ENCODE peak calls at places on chromosomes 5 and 9, in four cellular contexts. T is naive thymus-derived CD8-positive, alpha-beta T cell; R is NCI-H1417; Z is iPS-NIHi11. C is an unnamed sample.
A peak's percentile ranks its signal among the peaks of the same experiment; 100 is the strongest.

GRCh38 chr5:163293836-163294235 is 143.6 kb upstream of the CCNG1 start:
- DNase-seq in T (no peak), R (no peak), Z (no peak), C (no peak)

GRCh38 chr5:172773481-172774469 is 2.8 kb upstream of the DUSP1 start:
- DNase-seq in T (no peak), R (no peak), Z (no peak), C (no peak)

GRCh38 chr5:33978307-33978706 is 6.2 kb downstream of the SLC45A2 start:
- DNase-seq in T (no peak), R (no peak), Z (no peak), C (no peak)

GRCh38 chr5:127586371-127586770 is 62.5 kb upstream of the CTXN3 start:
- DNase-seq in T (no peak), R (no peak), Z (no peak), C (no peak)

GRCh38 chr9:111298831-111299603 is 31.0 kb downstream of the OR2K2 start:
- DNase-seq in T (no peak), R (peak; percentile 79), Z (peak; percentile 52), C (no peak)

GRCh38 chr5:147887925-147888324 is 9.4 kb downstream of the SCGB3A2 start:
- DNase-seq in T (no peak), R (no peak), Z (no peak), C (no peak)

GRCh38 chr5:124554746-124555145 is 191.7 kb downstream of the ZNF608 start:
- DNase-seq in T (no peak), R (no peak), Z (no peak), C (no peak)

GRCh38 chr5:149388498-149389190 is 9.6 kb upstream of the IL17B start:
- DNase-seq in T (no peak), R (no peak), Z (no peak), C (no peak)

GRCh38 chr5:88142801-88143692 is 125.6 kb downstream of the TMEM161B start:
- DNase-seq in T (no peak), R (no peak), Z (no peak), C (no peak)

GRCh38 chr9:133135193-133135745 is 14.2 kb upstream of the RALGDS start:
- DNase-seq in T (no peak), R (no peak), Z (no peak), C (peak; percentile 95)

GRCh38 chr5:180334176-180334575 is 19.0 kb downstream of the GFPT2 start:
- DNase-seq in T (no peak), R (no peak), Z (no peak), C (no peak)

GRCh38 chr9:35669331-35670145 is 4.2 kb upstream of the CA9 start:
- DNase-seq in T (no peak), R (no peak), Z (no peak), C (no peak)

GRCh38 chr5:172078726-172079345 is 72.4 kb upstream of the FBXW11 start:
- DNase-seq in T (no peak), R (no peak), Z (no peak), C (no peak)

GRCh38 chr5:72441094-72441723 is 66.0 kb downstream of the ZNF366 start:
- DNase-seq in T (no peak), R (no peak), Z (no peak), C (no peak)

GRCh38 chr5:107284822-107285510 is 385.8 kb downstream of the EFNA5 start:
- DNase-seq in T (no peak), R (no peak), Z (no peak), C (no peak)

GRCh38 chr9:89839427-89839826 is 234.6 kb downstream of the GADD45G start:
- DNase-seq in T (no peak), R (peak; percentile 19), Z (no peak), C (no peak)

GRCh38 chr9:115015018-115015635 is 84.7 kb upstream of the TNFSF8 start:
- DNase-seq in T (no peak), R (peak; percentile 66), Z (peak; percentile 68), C (no peak)

GRCh38 chr9:121711281-121711680 is 59.8 kb downstream of the DAB2IP start:
- DNase-seq in T (no peak), R (no peak), Z (no peak), C (no peak)

GRCh38 chr5:77129386-77129785 is 42.3 kb upstream of the ZBED3 start:
- DNase-seq in T (no peak), R (peak; percentile 25), Z (peak; percentile 54), C (no peak)

GRCh38 chr9:98687911-98688310 is 20.8 kb downstream of the GABBR2 start:
- DNase-seq in T (no peak), R (no peak), Z (no peak), C (no peak)

GRCh38 chr9:124242331-124243194 is 15.2 kb upstream of the NEK6 start:
- DNase-seq in T (no peak), R (no peak), Z (peak; percentile 62), C (no peak)

GRCh38 chr5:102411-103043 is 10.6 kb downstream of the PLEKHG4B start:
- DNase-seq in T (no peak), R (peak; percentile 17), Z (no peak), C (no peak)

GRCh38 chr5:17374157-17374556 is 123.9 kb upstream of the TAF11L2 start:
- DNase-seq in T (no peak), R (no peak), Z (no peak), C (no peak)

GRCh38 chr5:67246546-67246945 is 49.9 kb upstream of the CD180 start:
- DNase-seq in T (no peak), R (peak; percentile 60), Z (no peak), C (no peak)

GRCh38 chr9:137447722-137448568 is 6.8 kb upstream of the ENTPD8 start:
- DNase-seq in T (no peak), R (no peak), Z (no peak), C (no peak)

C was measured in T1000.